ENCODE peak calls at places on chromosomes 6 and 20, in ten cellular contexts. U, X, T, K, M, L, Y, C, B and Z are unnamed samples.
A peak's percentile ranks its signal among the peaks of the same experiment; 100 is the strongest.

GRCh38 chr6:156777866-156778614 is 862 bp downstream of the ARID1B start:
- DNase-seq in Y (peak; percentile 51), K (peak; percentile 25), U (peak; percentile 47), X (peak; percentile 71), C (peak; percentile 45), B (peak; percentile 73), T (peak; percentile 48), M (peak; percentile 36), L (no peak), Z (peak; percentile 51)

GRCh38 chr20:3890999-3891929 is 2.1 kb downstream of the PANK2 start:
- DNase-seq in T (no peak), C (no peak), M (no peak), B (no peak), U (no peak), Y (no peak), X (no peak), L (no peak), K (no peak), Z (no peak)

GRCh38 chr6:157065366-157065765 is 258.0 kb downstream of the TMEM242 start:
- DNase-seq in Y (no peak), C (no peak), U (no peak), L (no peak), T (no peak), X (no peak), K (no peak), M (no peak), B (no peak), Z (no peak)

GRCh38 chr20:14264869-14265268 is 72.5 kb downstream of the FLRT3 start:
- DNase-seq in L (no peak), U (no peak), K (peak; percentile 22), X (no peak), M (no peak), C (no peak), Y (no peak), T (no peak), B (no peak), Z (no peak)

GRCh38 chr6:36929152-36929551 is 25.4 kb upstream of the PI16 start:
- DNase-seq in C (no peak), M (no peak), X (peak; percentile 74), K (no peak), L (no peak), U (no peak), Y (no peak), B (no peak), T (no peak), Z (no peak)

GRCh38 chr6:14804001-14804401 is 441.9 kb upstream of the JARID2 start:
- DNase-seq in B (no peak), Y (no peak), L (no peak), M (no peak), U (no peak), K (no peak), X (peak; percentile 56), T (no peak), C (no peak), Z (no peak)

GRCh38 chr20:25295386-25296093 is 47.7 kb downstream of the PYGB start:
- DNase-seq in C (no peak), U (peak; percentile 54), K (no peak), Y (peak; percentile 72), B (no peak), M (no peak), T (no peak), L (no peak), X (peak; percentile 94), Z (peak; percentile 48)

GRCh38 chr6:108684809-108685329 is 124.2 kb downstream of the FOXO3 start:
- DNase-seq in B (no peak), L (no peak), C (no peak), U (peak; percentile 46), Y (no peak), X (no peak), K (no peak), M (peak; percentile 40), T (peak; percentile 33), Z (no peak)

GRCh38 chr6:163814494-163815364 is 400.2 kb downstream of the QKI start:
- DNase-seq in K (no peak), L (peak; percentile 74), T (no peak), C (peak; percentile 34), B (no peak), Y (no peak), X (no peak), M (no peak), U (no peak), Z (peak; percentile 10)

GRCh38 chr6:3296113-3296512 is 37.4 kb downstream of the PSMG4 start:
- DNase-seq in M (no peak), X (no peak), K (no peak), Y (no peak), B (no peak), L (peak; percentile 32), U (no peak), T (no peak), C (no peak), Z (no peak)

GRCh38 chr20:47317127-47317895 is 39.2 kb downstream of the ZMYND8 start:
- DNase-seq in L (peak; percentile 90), M (peak; percentile 86), U (peak; percentile 76), K (peak; percentile 56), Y (peak; percentile 68), B (peak; percentile 68), C (peak; percentile 77), X (peak; percentile 93), T (peak; percentile 97), Z (peak; percentile 50)

GRCh38 chr6:46156701-46157100 is 14.1 kb downstream of the ENPP5 start:
- DNase-seq in Y (no peak), X (no peak), B (no peak), C (no peak), T (no peak), K (no peak), U (no peak), M (no peak), L (no peak), Z (no peak)

GRCh38 chr6:46159229-46159628 is 11.6 kb downstream of the ENPP5 start:
- DNase-seq in L (no peak), X (no peak), C (no peak), Y (no peak), B (no peak), M (no peak), T (no peak), U (no peak), K (no peak), Z (no peak)

DNA sequence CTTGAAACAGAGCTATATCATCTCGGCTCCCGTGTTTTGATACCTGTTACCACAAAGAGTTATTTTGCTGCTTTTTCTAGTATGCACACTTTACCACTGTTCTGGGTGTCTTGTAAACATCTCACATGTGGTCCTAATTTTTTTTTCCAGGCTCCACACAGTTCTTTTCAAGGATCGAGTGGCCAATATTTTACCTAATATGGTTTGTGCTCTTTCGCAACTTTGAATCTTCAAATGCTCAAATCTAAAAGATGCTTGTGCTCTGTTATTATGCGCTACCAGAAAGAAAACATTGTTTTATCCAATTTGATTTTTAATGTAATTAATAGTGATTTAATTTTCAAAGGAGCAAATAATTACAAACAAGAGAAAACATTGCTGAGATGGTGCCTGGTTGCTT is 10.7 kb downstream of the ENPP5 start:
- DNase-seq in C (no peak), Y (no peak), L (no peak), X (no peak), T (no peak), M (no peak), B (no peak), U (no peak), K (no peak), Z (no peak)
- H3K36me3 ChIP-seq in C (no peaks in the 10 kb centered on the region), Y (no peaks in the 10 kb centered on the region), L (no peaks in the 10 kb centered on the region), X (no peaks in the 10 kb centered on the region), T (no peaks in the 10 kb centered on the region), M (no peaks in the 10 kb centered on the region), B (no peaks in the 10 kb centered on the region), U (no peaks in the 10 kb centered on the region), K (no peaks in the 10 kb centered on the region), Z (no peaks in the 10 kb centered on the region)

DNA sequence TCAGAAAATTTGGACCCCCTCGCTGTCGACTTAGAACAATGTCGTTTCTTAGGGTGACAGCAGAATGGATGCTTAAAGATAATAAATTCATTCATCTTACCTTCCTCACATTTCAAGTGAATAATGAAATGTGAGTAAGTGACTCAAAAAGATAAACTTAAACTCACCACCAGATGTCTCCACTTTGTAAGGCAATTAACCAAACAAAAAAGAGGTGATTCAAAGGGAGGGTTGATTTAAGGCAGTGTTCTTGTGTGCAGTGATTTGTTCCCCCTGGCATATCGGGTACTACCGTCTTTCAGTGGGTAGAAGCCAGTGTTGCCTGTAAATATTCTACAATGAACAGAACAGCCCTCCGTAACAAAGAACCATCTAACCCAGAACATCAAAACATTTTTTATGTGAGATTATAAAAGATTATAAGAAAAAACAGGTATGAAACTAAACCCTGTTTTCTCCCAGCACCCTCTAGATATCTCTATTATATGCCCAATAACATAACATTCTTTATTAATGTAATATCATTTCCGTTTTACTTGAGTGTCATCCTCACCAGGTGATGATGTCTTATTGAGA is 589.7 kb downstream of the CBLN4 start:
- DNase-seq in X (no peak), M (no peak), Y (no peak), L (no peak), K (peak; percentile 21), U (no peak), T (no peak), B (no peak), C (no peak), Z (no peak)
- TF ChIP-seq CTCF in X (peak; percentile 46), M (peak; percentile 48), Y (no peak), L (no peak), K (peak; percentile 70), U (peak; percentile 30), T (no peak), B (peak; percentile 36), C (peak; percentile 49), Z (no peak)

DNA sequence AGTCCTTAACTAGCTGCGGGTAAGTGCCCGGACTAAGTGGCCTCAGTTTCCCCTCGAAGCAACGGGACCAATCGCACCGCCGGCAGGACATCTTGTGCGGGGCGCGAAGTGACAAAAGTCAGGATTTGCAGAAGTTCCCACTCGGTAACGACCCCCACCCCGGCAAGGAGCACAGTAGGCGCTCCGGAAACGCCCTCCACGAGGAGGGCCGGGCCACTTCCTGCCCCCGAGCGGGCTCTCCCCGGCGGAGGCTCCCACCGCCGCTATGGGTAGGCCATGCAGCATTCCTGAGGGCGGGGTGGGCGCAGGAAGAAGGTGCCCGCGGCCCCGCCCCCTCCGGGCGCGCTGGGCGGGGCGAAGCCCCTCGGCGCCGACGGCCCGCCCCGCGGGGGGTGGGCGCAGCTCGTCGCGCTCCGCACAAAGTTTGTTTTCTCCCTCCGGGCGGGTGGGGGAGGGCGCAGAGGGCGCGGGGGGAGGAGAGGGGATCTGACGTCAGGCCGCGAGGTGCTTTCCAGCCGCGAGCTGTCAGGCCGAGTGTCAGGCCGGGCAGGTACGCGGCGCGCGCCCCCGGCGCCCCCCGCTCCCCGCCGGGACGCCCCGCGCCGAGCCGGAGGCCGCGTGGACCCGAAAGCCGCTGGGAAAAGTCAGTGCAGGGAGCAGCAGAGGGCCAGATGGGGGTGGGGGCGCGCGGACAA is at the start of gene TGIF2:
- DNase-seq in M (peak; percentile 81), U (peak; percentile 87), L (peak; percentile 91), C (peak; percentile 88), K (peak; percentile 92), Y (peak; percentile 79), T (peak; percentile 84), B (peak; percentile 92), X (peak; percentile 86), Z (peak; percentile 89)
- TF ChIP-seq POLR2A in M (peak; percentile 70), U (peak; percentile 35), L (peak; percentile 14), C (peak; percentile 71), K (peak; percentile 84), Y (no peak), T (peak; percentile 78), B (peak; percentile 53), X (peak; percentile 42), Z (peak; percentile 71)

GRCh38 chr6:13289789-13290318 is 38.5 kb downstream of the TBC1D7 start:
- DNase-seq in L (peak; percentile 12), C (no peak), Y (no peak), M (no peak), X (peak; percentile 25), K (peak; percentile 98), B (no peak), T (no peak), U (peak; percentile 41), Z (peak; percentile 34)
- H3K36me3 ChIP-seq in L (peaks cover 38% of the 10 kb centered on the region), C (no peaks in the 10 kb centered on the region), Y (peaks cover 24% of the 10 kb centered on the region), M (no peaks in the 10 kb centered on the region), X (peaks cover 7% of the 10 kb centered on the region), K (peaks cover 25% of the 10 kb centered on the region), B (no peaks in the 10 kb centered on the region), T (peaks cover 8% of the 10 kb centered on the region), U (no peaks in the 10 kb centered on the region), Z (no peaks in the 10 kb centered on the region)

GRCh38 chr6:27157461-27158315 is 89.8 kb upstream of the PRSS16 start:
- DNase-seq in U (peak; percentile 74), X (peak; percentile 85), K (peak; percentile 47), C (peak; percentile 69), L (no peak), B (peak; percentile 77), Y (peak; percentile 59), T (peak; percentile 57), M (peak; percentile 47), Z (peak; percentile 67)
- TF ChIP-seq CTCF in U (peak; percentile 44), X (peak; percentile 44), K (peak; percentile 82), C (peak; percentile 58), L (peak; percentile 37), B (peak; percentile 53), Y (no peak), T (peak; percentile 42), M (peak; percentile 52), Z (peak; percentile 38)